ENCODE peak calls at places on chromosomes 5 and 9, in five cellular contexts. P, U, R, H and V are unnamed samples.
A peak's percentile ranks its signal among the peaks of the same experiment; 100 is the strongest.

GRCh38 chr5:156008844-156009243 is 318.1 kb upstream of the SGCD start:
- DNase-seq in R (no peak), P (no peak), U (no peak), H (no peak), V (no peak)

GRCh38 chr9:111937781-111938426 is 41.3 kb downstream of the UGCG start:
- DNase-seq in R (no peak), H (peak; percentile 74), U (peak; percentile 75), P (no peak), V (no peak)

GRCh38 chr9:135926402-135927194 is 19.3 kb upstream of the CAMSAP1 start:
- DNase-seq in H (no peak), U (peak; percentile 93), P (no peak), R (no peak), V (no peak)

GRCh38 chr9:107363511-107364182 is 80.6 kb downstream of the RAD23B start:
- DNase-seq in U (no peak), R (no peak), H (no peak), P (no peak), V (peak; percentile 59)

GRCh38 chr9:134570726-134571325 is 70.8 kb upstream of the COL5A1 start:
- DNase-seq in U (peak; percentile 48), H (no peak), R (no peak), P (no peak), V (no peak)

GRCh38 chr5:55621218-55621617 is 86.5 kb upstream of the PLPP1 start:
- DNase-seq in H (no peak), U (no peak), P (no peak), R (peak; percentile 16), V (no peak)

GRCh38 chr9:130844028-130844427 is 9.0 kb downstream of the ABL1 start:
- DNase-seq in P (no peak), R (no peak), U (no peak), H (no peak), V (no peak)

GRCh38 chr5:91000743-91001142 is 382.4 kb downstream of the ARRDC3 start:
- DNase-seq in U (no peak), H (no peak), R (no peak), P (no peak), V (no peak)

GRCh38 chr5:129271309-129271708 is 176.8 kb downstream of the ISOC1 start:
- DNase-seq in R (no peak), U (no peak), H (no peak), P (peak; percentile 28), V (peak; percentile 53)

GRCh38 chr9:69499401-69499800 is 172.8 kb downstream of the APBA1 start:
- DNase-seq in U (no peak), R (no peak), P (no peak), H (no peak), V (no peak)

GRCh38 chr9:114285166-114285867 is 37.6 kb upstream of the ORM1 start:
- DNase-seq in H (no peak), P (no peak), U (peak; percentile 92), R (no peak), V (peak; percentile 48)

GRCh38 chr9:136267261-136268111 is 21.9 kb upstream of the QSOX2 start:
- DNase-seq in H (no peak), U (peak; percentile 93), P (peak; percentile 69), R (peak; percentile 54), V (peak; percentile 94)

GRCh38 chr9:134138292-134138691 is 2.4 kb downstream of the WDR5 start:
- DNase-seq in U (no peak), P (no peak), H (no peak), R (no peak), V (no peak)

GRCh38 chr5:140114341-140115185 is 654 bp downstream of the PURA start:
- DNase-seq in H (no peak), P (no peak), U (peak; percentile 90), R (no peak), V (peak; percentile 67)

GRCh38 chr5:141762316-141762715 is 80.3 kb upstream of the ARAP3 start:
- DNase-seq in U (no peak), H (no peak), R (no peak), P (no peak), V (no peak)

GRCh38 chr5:132777209-132778069 is at the start of gene SEPTIN8:
- DNase-seq in H (no peak), U (peak; percentile 88), R (no peak), P (no peak), V (peak; percentile 80)

GRCh38 chr5:81904861-81905260 is 67.0 kb upstream of the ATG10 start:
- DNase-seq in U (no peak), H (no peak), R (no peak), P (no peak), V (no peak)

GRCh38 chr9:22483528-22484060 is 37.0 kb downstream of the DMRTA1 start:
- DNase-seq in P (peak; percentile 75), R (no peak), U (no peak), H (no peak), V (peak; percentile 12)

GRCh38 chr9:14591411-14591810 is 101.8 kb downstream of the ZDHHC21 start:
- DNase-seq in U (no peak), R (no peak), P (no peak), H (no peak), V (no peak)

GRCh38 chr5:100772011-100772410 is 131.1 kb downstream of the ST8SIA4 start:
- DNase-seq in U (no peak), P (no peak), R (no peak), H (no peak), V (no peak)

GRCh38 chr5:172463031-172463430 is 8.7 kb upstream of the SH3PXD2B start:
- DNase-seq in R (no peak), H (no peak), U (no peak), P (no peak), V (no peak)

GRCh38 chr5:174736351-174736721 is 12.0 kb downstream of the MSX2 start:
- DNase-seq in U (no peak), P (no peak), H (no peak), R (no peak), V (no peak)

GRCh38 chr5:143828710-143829109 is 16.7 kb downstream of the HMHB1 start:
- DNase-seq in H (no peak), R (no peak), U (no peak), P (no peak), V (no peak)

GRCh38 chr5:80184235-80185023 is 71.4 kb downstream of the SERINC5 start:
- DNase-seq in H (no peak), U (no peak), R (peak; percentile 99), P (peak; percentile 68), V (peak; percentile 56)
- H3K9ac ChIP-seq in H (no peak overlapping the region), U (no peak overlapping the region), R (peak overlapping the region; percentile 21), P (peak overlapping the region; percentile 66), V (no peak overlapping the region)

GRCh38 chr5:76271836-76272235 is 131.2 kb upstream of the IQGAP2 start:
- DNase-seq in P (no peak), H (no peak), R (no peak), U (no peak), V (no peak)

GRCh38 chr5:76273491-76273890 is 129.6 kb upstream of the IQGAP2 start:
- DNase-seq in R (no peak), H (no peak), P (no peak), U (no peak), V (no peak)

GRCh38 chr5:76274566-76274965 is 128.5 kb upstream of the IQGAP2 start:
- DNase-seq in P (no peak), U (no peak), R (no peak), H (no peak), V (no peak)

GRCh38 chr5:76269259-76269958 is 133.7 kb upstream of the IQGAP2 start:
- DNase-seq in P (no peak), R (no peak), H (no peak), U (no peak), V (no peak)

DNA sequence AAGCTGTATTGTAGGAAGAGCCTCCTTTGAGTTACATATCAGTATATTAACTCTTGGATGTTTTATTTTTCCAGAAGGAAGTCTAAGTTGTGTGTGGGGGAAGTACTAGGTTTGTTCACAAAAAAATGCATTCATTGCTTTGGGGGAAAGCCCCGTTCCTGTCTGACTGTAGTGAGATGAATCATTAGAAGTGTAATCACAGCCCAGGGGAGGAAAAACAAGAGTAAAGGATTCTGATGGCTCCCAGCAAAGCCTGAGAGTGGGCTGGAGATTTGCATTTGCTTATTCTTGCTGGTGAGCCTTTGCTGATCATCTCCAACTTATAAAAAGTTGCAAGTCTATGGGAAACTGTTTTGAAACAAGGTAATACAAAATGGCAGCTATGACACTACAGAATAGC is 132.9 kb upstream of the IQGAP2 start:
- DNase-seq in H (no peak), P (no peak), R (no peak), U (no peak), V (no peak)
- H3K9ac ChIP-seq in H (no peak overlapping the region), P (no peak overlapping the region), R (no peak overlapping the region), U (no peak overlapping the region), V (no peak overlapping the region)

GRCh38 chr9:124443625-124444024 is 6.6 kb upstream of the ADGRD2 start:
- DNase-seq in R (no peak), P (no peak), H (no peak), U (no peak), V (no peak)
- H3K9ac ChIP-seq in R (no peak overlapping the region), P (no peak overlapping the region), H (no peak overlapping the region), U (no peak overlapping the region), V (no peak overlapping the region)

GRCh38 chr5:131419877-131420276 is 156.0 kb downstream of the CDC42SE2 start:
- DNase-seq in P (no peak), U (no peak), R (no peak), H (no peak), V (no peak)

GRCh38 chr5:131416729-131417128 is 152.9 kb downstream of the CDC42SE2 start:
- DNase-seq in R (no peak), U (no peak), H (peak; percentile 67), P (no peak), V (no peak)

GRCh38 chr5:131413605-131414559 is 150.0 kb downstream of the CDC42SE2 start:
- DNase-seq in R (no peak), U (no peak), P (no peak), H (peak; percentile 45), V (no peak)

GRCh38 chr5:131418846-131419245 is 155.0 kb downstream of the CDC42SE2 start:
- DNase-seq in H (no peak), U (no peak), P (no peak), R (no peak), V (no peak)

GRCh38 chr5:131417240-131417869 is 153.5 kb downstream of the CDC42SE2 start:
- DNase-seq in R (peak; percentile 56), P (peak; percentile 43), H (peak; percentile 34), U (peak; percentile 81), V (peak; percentile 85)
- H3K9ac ChIP-seq in R (no peak overlapping the region), P (no peak overlapping the region), H (no peak overlapping the region), U (no peak overlapping the region), V (no peak overlapping the region)

GRCh38 chr9:35605336-35606137 is 475 bp downstream of the TESK1 start:
- DNase-seq in R (no peak), U (peak; percentile 88), H (no peak), P (no peak), V (peak; percentile 59)
- H3K9ac ChIP-seq in R (peak overlapping the region; percentile 73), U (peak overlapping the region; percentile 68), H (peak overlapping the region; percentile 55), P (peak overlapping the region; percentile 84), V (peak overlapping the region; percentile 57)

GRCh38 chr5:107997338-107997979 is 326.7 kb upstream of the EFNA5 start:
- DNase-seq in P (no peak), R (no peak), H (no peak), U (no peak), V (no peak)

GRCh38 chr5:107990881-107991810 is 320.4 kb upstream of the EFNA5 start:
- DNase-seq in P (no peak), U (no peak), R (no peak), H (peak; percentile 16), V (no peak)

GRCh38 chr5:107993341-107993740 is 322.6 kb upstream of the EFNA5 start:
- DNase-seq in R (no peak), P (no peak), H (no peak), U (no peak), V (no peak)
- H3K9ac ChIP-seq in R (no peak overlapping the region), P (no peak overlapping the region), H (no peak overlapping the region), U (no peak overlapping the region), V (no peak overlapping the region)